ENCODE peak calls at places on chromosome 5, in six cellular contexts. K is BJ, Q is PC-9, T is fibroblast of lung, U is left ventricle myocardium inferior, H is hepatocyte. A is an unnamed sample.
A peak's percentile ranks its signal among the peaks of the same experiment; 100 is the strongest.

GRCh38 chr5:72282878-72283277 is 37.2 kb downstream of the MRPS27 start:
- DNase-seq in K (no peak), Q (no peak), T (peak; percentile 76), U (no peak), H (no peak), A (no peak)

GRCh38 chr5:98905857-98906688 is 22.7 kb downstream of the CHD1 start:
- DNase-seq in K (no peak), Q (no peak), T (peak; percentile 70), U (no peak), H (peak; percentile 53), A (no peak)

GRCh38 chr5:165227515-165227914 is 1722.1 kb downstream of the MAT2B start:
- DNase-seq in K (no peak), Q (no peak), T (no peak), U (no peak), H (no peak), A (no peak)

GRCh38 chr5:176438959-176439757 is 9.0 kb upstream of the FAF2 start:
- DNase-seq in K (no peak), Q (peak; percentile 46), T (peak; percentile 37), U (no peak), H (no peak), A (peak; percentile 61)

GRCh38 chr5:8500426-8500825 is 631.5 kb downstream of the MTRR start:
- DNase-seq in K (no peak), Q (no peak), T (no peak), U (no peak), H (no peak), A (no peak)

GRCh38 chr5:173795601-173796000 is 92.5 kb upstream of the CPEB4 start:
- DNase-seq in K (no peak), Q (peak; percentile 91), T (no peak), U (no peak), H (peak; percentile 20), A (no peak)

GRCh38 chr5:56608216-56608925 is 207.0 kb upstream of the MAP3K1 start:
- DNase-seq in K (no peak), Q (peak; percentile 33), T (no peak), U (no peak), H (no peak), A (no peak)

GRCh38 chr5:104937591-104937990 is 1375.0 kb upstream of the NUDT12 start:
- DNase-seq in K (no peak), Q (no peak), T (peak; percentile 3), U (no peak), H (no peak), A (no peak)

GRCh38 chr5:161406880-161407279 is 139.6 kb downstream of the GABRB2 start:
- DNase-seq in K (no peak), Q (no peak), T (no peak), U (no peak), H (peak; percentile 33), A (no peak)

GRCh38 chr5:112709416-112709815 is 28.3 kb upstream of the APC start:
- DNase-seq in K (no peak), Q (no peak), T (peak; percentile 17), U (no peak), H (no peak), A (no peak)

GRCh38 chr5:34740306-34740891 is 84.3 kb downstream of the RAI14 start:
- DNase-seq in K (no peak), Q (no peak), T (peak; percentile 41), U (peak; percentile 56), H (no peak), A (no peak)

GRCh38 chr5:132055808-132056609 is 4.4 kb upstream of the IL3 start:
- DNase-seq in K (no peak), Q (no peak), T (no peak), U (peak; percentile 10), H (no peak), A (no peak)

GRCh38 chr5:6302684-6303083 is 75.7 kb downstream of the MED10 start:
- DNase-seq in K (no peak), Q (no peak), T (no peak), U (no peak), H (peak; percentile 15), A (no peak)

GRCh38 chr5:95113489-95113888 is 171.4 kb downstream of the MCTP1 start:
- DNase-seq in K (peak; percentile 5), Q (no peak), T (peak; percentile 12), U (no peak), H (peak; percentile 47), A (peak; percentile 79)

GRCh38 chr5:12911156-12911555 is 1006.9 kb upstream of the CTNND2 start:
- DNase-seq in K (no peak), Q (no peak), T (no peak), U (no peak), H (no peak), A (no peak)

GRCh38 chr5:79508354-79508753 is 5.6 kb downstream of the HOMER1 start:
- DNase-seq in K (no peak), Q (no peak), T (no peak), U (no peak), H (no peak), A (no peak)

GRCh38 chr5:111735829-111736228 is 21.2 kb downstream of the NREP start:
- DNase-seq in K (peak; percentile 76), Q (no peak), T (peak; percentile 98), U (peak; percentile 39), H (peak; percentile 50), A (peak; percentile 77)

GRCh38 chr5:140632366-140633080 is 452 bp downstream of the CD14 start:
- DNase-seq in K (no peak), Q (peak; percentile 32), T (peak; percentile 32), U (peak; percentile 52), H (no peak), A (no peak)

GRCh38 chr5:66498791-66499207 is 97.4 kb upstream of the MAST4 start:
- DNase-seq in K (no peak), Q (no peak), T (peak; percentile 1), U (no peak), H (peak; percentile 12), A (no peak)

GRCh38 chr5:173556142-173557028 is 60.1 kb downstream of the BOD1 start:
- DNase-seq in K (no peak), Q (no peak), T (no peak), U (no peak), H (no peak), A (no peak)

GRCh38 chr5:67792891-67793290 is 422.7 kb upstream of the PIK3R1 start:
- DNase-seq in K (no peak), Q (no peak), T (no peak), U (peak; percentile 75), H (no peak), A (no peak)

GRCh38 chr5:80153586-80154126 is 102.2 kb downstream of the SERINC5 start:
- DNase-seq in K (no peak), Q (no peak), T (no peak), U (no peak), H (no peak), A (no peak)

GRCh38 chr5:139861021-139861888 is 65.6 kb downstream of the PSD2 start:
- DNase-seq in K (no peak), Q (no peak), T (no peak), U (no peak), H (no peak), A (no peak)

GRCh38 chr5:145825751-145826180 is 9.4 kb downstream of the PRELID2 start:
- DNase-seq in K (no peak), Q (no peak), T (peak; percentile 78), U (no peak), H (peak; percentile 75), A (no peak)

GRCh38 chr5:150350524-150351344 is 6.8 kb upstream of the TCOF1 start:
- DNase-seq in K (peak; percentile 12), Q (peak; percentile 82), T (peak; percentile 83), U (peak; percentile 63), H (peak; percentile 86), A (peak; percentile 44)

DNA sequence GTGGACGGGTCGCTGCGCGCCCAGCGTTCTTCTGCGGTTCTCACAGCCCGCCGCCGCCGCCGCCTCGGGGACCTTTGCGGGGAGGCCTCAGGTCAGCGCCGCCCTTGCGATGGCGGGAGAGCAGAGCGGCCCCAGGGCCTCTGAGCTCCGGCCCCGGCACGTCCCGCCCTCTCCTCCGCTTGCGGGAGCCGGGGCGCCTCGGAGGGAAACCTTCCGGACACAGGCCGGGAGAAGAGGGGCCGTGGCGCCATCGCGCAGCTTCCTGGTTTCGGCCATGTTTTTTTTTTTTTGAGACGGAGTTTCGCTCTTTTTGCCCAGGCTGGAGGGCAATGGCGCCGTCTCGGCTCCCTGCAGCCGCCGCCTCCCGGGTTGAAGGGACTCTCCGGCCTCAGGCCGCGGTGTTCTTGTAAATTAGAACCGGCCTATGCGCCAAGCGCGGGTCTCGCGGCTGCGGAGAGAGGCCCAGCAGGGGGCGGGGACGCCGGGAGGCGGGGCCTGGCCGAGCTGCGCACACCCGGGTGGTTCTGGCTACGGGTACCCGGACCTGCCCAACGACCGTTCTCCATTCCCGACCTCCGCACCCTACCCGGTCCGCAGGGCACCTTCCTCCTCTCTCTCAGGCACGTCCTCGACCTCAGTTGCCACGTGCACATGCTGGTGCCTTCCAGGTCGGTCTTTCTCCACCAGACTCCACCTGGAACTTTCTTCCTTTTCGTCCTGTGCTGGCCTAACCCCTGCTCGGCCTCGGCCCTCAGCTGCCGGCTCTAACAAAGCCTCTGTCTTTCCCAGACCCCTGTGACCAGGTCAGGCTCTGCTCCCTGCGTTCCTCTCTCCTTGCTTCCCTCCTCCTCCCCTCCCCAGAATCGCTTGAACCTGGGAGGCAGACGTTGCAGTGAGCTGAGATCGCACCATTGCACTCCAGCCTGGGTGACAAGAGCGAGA is 28.8 kb upstream of the MGAT1 start:
- DNase-seq in K (peak; percentile 11), Q (peak; percentile 82), T (peak; percentile 70), U (peak; percentile 90), H (peak; percentile 86), A (no peak)
- TF ChIP-seq CTCF in K (no peak), Q (peak; percentile 27), T (no peak), U (peak; percentile 48), H (no peak), A (no peak)

DNA sequence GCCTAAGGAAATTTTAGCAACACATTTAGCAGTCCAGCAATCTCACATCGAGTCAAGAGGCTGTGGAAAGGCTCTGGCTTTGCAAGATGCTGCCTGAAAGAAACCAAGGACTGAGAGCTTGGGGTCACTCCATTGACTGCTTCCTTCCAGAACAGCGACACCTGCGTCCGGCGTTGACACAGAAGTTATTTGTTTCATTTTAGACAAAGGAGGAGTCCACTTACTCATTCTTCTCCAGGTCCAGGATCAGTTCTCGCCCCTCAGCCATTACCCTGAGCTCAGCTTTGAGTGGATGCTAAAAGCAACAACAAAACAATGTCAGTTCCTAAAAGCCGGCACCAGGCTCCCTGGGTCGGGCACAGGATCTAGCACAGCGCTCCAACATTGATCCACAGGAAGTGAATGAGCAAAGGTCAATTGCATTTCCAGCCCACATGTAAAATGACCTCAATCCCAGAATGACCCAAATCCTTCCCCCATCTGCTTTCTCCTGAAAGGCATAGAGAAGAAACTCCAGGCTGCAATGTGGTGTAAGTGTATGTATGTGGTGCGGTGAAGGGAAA is 11.3 kb downstream of the ADAM19 start:
- DNase-seq in K (no peak), Q (no peak), T (no peak), U (no peak), H (no peak), A (no peak)
- H3K36me3 ChIP-seq in K (peaks cover 10% of the 10 kb centered on the region), Q (peaks cover 5% of the 10 kb centered on the region), T (peaks cover 4% of the 10 kb centered on the region), U (peaks cover 9% of the 10 kb centered on the region), H (no peaks in the 10 kb centered on the region), A (no peaks in the 10 kb centered on the region)

GRCh38 chr5:179553006-179553405 is 2.7 kb downstream of the RUFY1 start:
- DNase-seq in K (no peak), Q (no peak), T (no peak), U (no peak), H (no peak), A (no peak)
- H3K4me3 ChIP-seq in K (no peak overlapping the region), Q (no peak overlapping the region), T (no peak overlapping the region), U (no peak overlapping the region), H (no peak overlapping the region), A (no peak overlapping the region)

DNA sequence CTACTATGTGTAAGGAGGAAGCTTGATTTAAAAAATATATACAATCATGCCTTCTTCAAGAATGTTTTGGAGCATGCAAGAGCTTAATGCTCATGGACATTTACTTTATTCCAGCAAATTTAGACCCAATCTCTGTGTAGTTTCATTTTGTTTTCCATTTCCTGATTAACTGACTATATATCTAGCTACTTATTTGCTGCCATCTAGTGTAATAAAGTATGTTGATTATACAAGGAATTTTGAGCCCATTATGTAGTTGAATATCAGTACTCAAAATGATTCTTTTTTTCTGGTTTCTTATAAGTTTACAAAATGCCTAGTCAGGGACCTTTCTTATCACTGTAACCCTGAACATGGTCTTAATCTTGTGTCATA is 100.0 kb upstream of the CCDC152 start:
- DNase-seq in K (no peak), Q (no peak), T (peak; percentile 53), U (no peak), H (no peak), A (no peak)
- TF ChIP-seq CTCF in K (no peak), Q (peak; percentile 52), T (peak; percentile 22), U (peak; percentile 54), H (peak; percentile 46), A (no peak)

A was measured in kidney epithelial cell.